ENCODE peak calls at places on chromosomes 11 and 22, in nine cellular contexts. One of them, this sample, is unnamed. For H3K4me1, the result is how much of the 10 kb centered on the place peaks cover.

GRCh38 chr11:31022080-31022479 is 347.5 kb downstream of the DCDC1 start:
- DNase-seq in tibial nerve: no peak
- DNase-seq in cardiac muscle cell: no peak
- DNase-seq in MM.1S: no peak
- DNase-seq in thoracic aorta: no peak
- DNase-seq in heart left ventricle: no peak
- DNase-seq in transverse colon: no peak
- DNase-seq in OCI-LY7: no peak
- DNase-seq in A549: no peak
- DNase-seq in this sample: no peak

GRCh38 chr22:20819471-20819870 is 39.1 kb downstream of the PI4KA start:
- DNase-seq in heart left ventricle: no peak
- DNase-seq in A549: no peak
- DNase-seq in OCI-LY7: no peak
- DNase-seq in tibial nerve: no peak
- DNase-seq in transverse colon: no peak
- DNase-seq in thoracic aorta: no peak
- DNase-seq in cardiac muscle cell: no peak
- DNase-seq in MM.1S: no peak
- DNase-seq in this sample: no peak

GRCh38 chr11:79670846-79671245 is 230.0 kb upstream of the TENM4 start:
- DNase-seq in MM.1S: no peak
- DNase-seq in heart left ventricle: no peak
- DNase-seq in cardiac muscle cell: no peak
- DNase-seq in OCI-LY7: no peak
- DNase-seq in transverse colon: no peak
- DNase-seq in A549: no peak
- DNase-seq in thoracic aorta: no peak
- DNase-seq in tibial nerve: no peak
- DNase-seq in this sample: no peak

GRCh38 chr11:126680109-126680508 is 320.5 kb downstream of the KIRREL3 start:
- DNase-seq in OCI-LY7: no peak
- DNase-seq in thoracic aorta: no peak
- DNase-seq in heart left ventricle: no peak
- DNase-seq in A549: no peak
- DNase-seq in tibial nerve: no peak
- DNase-seq in transverse colon: no peak
- DNase-seq in cardiac muscle cell: no peak
- DNase-seq in MM.1S: no peak
- DNase-seq in this sample: no peak

GRCh38 chr11:35593143-35593542 is 25.1 kb upstream of the FJX1 start:
- DNase-seq in MM.1S: no peak
- DNase-seq in transverse colon: no peak
- DNase-seq in heart left ventricle: no peak
- DNase-seq in OCI-LY7: no peak
- DNase-seq in thoracic aorta: no peak
- DNase-seq in tibial nerve: no peak
- DNase-seq in cardiac muscle cell: no peak
- DNase-seq in A549: no peak
- DNase-seq in this sample: peak

GRCh38 chr11:111462329-111462728 is 49.9 kb downstream of the BTG4 start:
- DNase-seq in tibial nerve: no peak
- DNase-seq in MM.1S: no peak
- DNase-seq in OCI-LY7: no peak
- DNase-seq in transverse colon: no peak
- DNase-seq in heart left ventricle: no peak
- DNase-seq in thoracic aorta: no peak
- DNase-seq in A549: no peak
- DNase-seq in cardiac muscle cell: no peak
- DNase-seq in this sample: no peak

GRCh38 chr11:18844753-18845367 is 53.3 kb upstream of the PTPN5 start:
- DNase-seq in tibial nerve: no peak
- DNase-seq in A549: peak
- DNase-seq in heart left ventricle: no peak
- DNase-seq in cardiac muscle cell: peak
- DNase-seq in transverse colon: no peak
- DNase-seq in MM.1S: peak
- DNase-seq in thoracic aorta: no peak
- DNase-seq in OCI-LY7: peak
- DNase-seq in this sample: peak

GRCh38 chr11:88590366-88590765 is 252.8 kb upstream of the CTSC start:
- DNase-seq in heart left ventricle: no peak
- DNase-seq in OCI-LY7: no peak
- DNase-seq in thoracic aorta: no peak
- DNase-seq in A549: no peak
- DNase-seq in tibial nerve: no peak
- DNase-seq in MM.1S: no peak
- DNase-seq in cardiac muscle cell: no peak
- DNase-seq in transverse colon: no peak
- DNase-seq in this sample: no peak

GRCh38 chr11:107583629-107584195 is 7.2 kb upstream of the ELMOD1 start:
- DNase-seq in tibial nerve: no peak
- DNase-seq in MM.1S: peak
- DNase-seq in heart left ventricle: no peak
- DNase-seq in OCI-LY7: no peak
- DNase-seq in transverse colon: no peak
- DNase-seq in cardiac muscle cell: no peak
- DNase-seq in thoracic aorta: no peak
- DNase-seq in A549: no peak
- DNase-seq in this sample: no peak

GRCh38 chr11:79400717-79401330 is 40.0 kb downstream of the TENM4 start:
- DNase-seq in thoracic aorta: no peak
- DNase-seq in transverse colon: peak
- DNase-seq in tibial nerve: no peak
- DNase-seq in MM.1S: no peak
- DNase-seq in A549: peak
- DNase-seq in heart left ventricle: no peak
- DNase-seq in OCI-LY7: peak
- DNase-seq in cardiac muscle cell: peak
- DNase-seq in this sample: no peak

GRCh38 chr11:34027516-34028406 is 23.8 kb upstream of the CAPRIN1 start:
- DNase-seq in MM.1S: no peak
- DNase-seq in cardiac muscle cell: no peak
- DNase-seq in OCI-LY7: no peak
- DNase-seq in transverse colon: peak
- DNase-seq in thoracic aorta: no peak
- DNase-seq in A549: peak
- DNase-seq in heart left ventricle: no peak
- DNase-seq in tibial nerve: no peak
- DNase-seq in this sample: no peak

GRCh38 chr22:48959496-48959895 is 868.2 kb downstream of the BRD1 start:
- DNase-seq in transverse colon: no peak
- DNase-seq in cardiac muscle cell: no peak
- DNase-seq in MM.1S: no peak
- DNase-seq in tibial nerve: no peak
- DNase-seq in A549: no peak
- DNase-seq in OCI-LY7: no peak
- DNase-seq in thoracic aorta: no peak
- DNase-seq in heart left ventricle: no peak
- DNase-seq in this sample: no peak

GRCh38 chr11:116986521-116987105 is 111.6 kb downstream of the SIK3 start:
- DNase-seq in tibial nerve: no peak
- DNase-seq in OCI-LY7: peak
- DNase-seq in transverse colon: no peak
- DNase-seq in heart left ventricle: no peak
- DNase-seq in thoracic aorta: no peak
- DNase-seq in A549: no peak
- DNase-seq in cardiac muscle cell: no peak
- DNase-seq in MM.1S: peak
- DNase-seq in this sample: peak

GRCh38 chr11:17014321-17014773 is at the start of gene PLEKHA7:
- DNase-seq in tibial nerve: no peak
- DNase-seq in thoracic aorta: no peak
- DNase-seq in MM.1S: no peak
- DNase-seq in cardiac muscle cell: peak
- DNase-seq in transverse colon: peak
- DNase-seq in heart left ventricle: no peak
- DNase-seq in OCI-LY7: no peak
- DNase-seq in A549: peak
- DNase-seq in this sample: no peak

GRCh38 chr11:4886186-4886585 is 4.5 kb downstream of the OR51T1 start:
- DNase-seq in thoracic aorta: no peak
- DNase-seq in MM.1S: no peak
- DNase-seq in transverse colon: no peak
- DNase-seq in OCI-LY7: no peak
- DNase-seq in tibial nerve: no peak
- DNase-seq in cardiac muscle cell: no peak
- DNase-seq in heart left ventricle: no peak
- DNase-seq in A549: no peak
- DNase-seq in this sample: no peak
- H3K27ac ChIP-seq in thoracic aorta: no peak
- H3K27ac ChIP-seq in MM.1S: no peak
- H3K27ac ChIP-seq in transverse colon: no peak
- H3K27ac ChIP-seq in OCI-LY7: no peak
- H3K27ac ChIP-seq in tibial nerve: no peak
- H3K27ac ChIP-seq in cardiac muscle cell: no peak
- H3K27ac ChIP-seq in heart left ventricle: no peak
- H3K27ac ChIP-seq in A549: no peak
- H3K27ac ChIP-seq in this sample: no peak

GRCh38 chr22:38239101-38239761 is 33.6 kb downstream of the TMEM184B start:
- DNase-seq in A549: peak
- DNase-seq in tibial nerve: no peak
- DNase-seq in OCI-LY7: no peak
- DNase-seq in thoracic aorta: peak
- DNase-seq in cardiac muscle cell: peak
- DNase-seq in transverse colon: no peak
- DNase-seq in heart left ventricle: no peak
- DNase-seq in MM.1S: no peak
- DNase-seq in this sample: peak

GRCh38 chr22:38238519-38239051 is 34.2 kb downstream of the TMEM184B start:
- DNase-seq in transverse colon: no peak
- DNase-seq in MM.1S: no peak
- DNase-seq in heart left ventricle: no peak
- DNase-seq in thoracic aorta: no peak
- DNase-seq in OCI-LY7: no peak
- DNase-seq in tibial nerve: no peak
- DNase-seq in A549: no peak
- DNase-seq in cardiac muscle cell: no peak
- DNase-seq in this sample: no peak

GRCh38 chr22:38243007-38243775 is 29.6 kb downstream of the TMEM184B start:
- DNase-seq in heart left ventricle: peak
- DNase-seq in OCI-LY7: peak
- DNase-seq in transverse colon: peak
- DNase-seq in MM.1S: no peak
- DNase-seq in thoracic aorta: no peak
- DNase-seq in cardiac muscle cell: no peak
- DNase-seq in tibial nerve: no peak
- DNase-seq in A549: peak
- DNase-seq in this sample: peak

GRCh38 chr22:38244106-38244505 is 28.7 kb downstream of the TMEM184B start:
- DNase-seq in thoracic aorta: no peak
- DNase-seq in MM.1S: peak
- DNase-seq in transverse colon: no peak
- DNase-seq in OCI-LY7: peak
- DNase-seq in A549: no peak
- DNase-seq in heart left ventricle: no peak
- DNase-seq in tibial nerve: no peak
- DNase-seq in cardiac muscle cell: no peak
- DNase-seq in this sample: no peak

GRCh38 chr22:38240734-38241252 is 32.0 kb downstream of the TMEM184B start:
- DNase-seq in cardiac muscle cell: peak
- DNase-seq in thoracic aorta: no peak
- DNase-seq in MM.1S: no peak
- DNase-seq in OCI-LY7: no peak
- DNase-seq in tibial nerve: no peak
- DNase-seq in transverse colon: peak
- DNase-seq in A549: peak
- DNase-seq in heart left ventricle: no peak
- DNase-seq in this sample: peak
- H3K4me1 ChIP-seq in cardiac muscle cell: under half
- H3K4me1 ChIP-seq in thoracic aorta: under half
- H3K4me1 ChIP-seq in MM.1S: under half
- H3K4me1 ChIP-seq in OCI-LY7: under half
- H3K4me1 ChIP-seq in tibial nerve: under half
- H3K4me1 ChIP-seq in transverse colon: under half
- H3K4me1 ChIP-seq in A549: under half
- H3K4me1 ChIP-seq in heart left ventricle: under half
- H3K4me1 ChIP-seq in this sample: half or more

DNA sequence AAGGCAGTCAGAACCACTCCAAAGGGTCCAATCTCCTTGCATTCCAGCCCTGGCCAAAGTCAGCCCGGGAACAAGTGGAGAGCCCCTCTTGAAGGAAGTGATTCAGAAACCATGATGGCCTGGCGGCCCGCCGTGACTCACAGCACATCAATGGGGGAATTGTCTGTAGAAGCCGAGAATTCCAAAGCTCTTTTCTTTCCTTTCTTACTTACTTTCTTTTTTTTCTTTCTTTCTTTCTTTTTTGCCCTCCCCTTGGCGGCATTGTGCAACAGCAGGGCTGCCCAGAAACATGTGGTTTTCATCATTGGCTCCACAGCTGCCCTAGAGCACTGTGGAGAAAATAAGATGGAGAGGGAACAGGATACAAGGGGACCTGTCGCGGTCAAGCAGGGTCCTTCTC is 140.2 kb upstream of the TIMP3 start:
- DNase-seq in MM.1S: no peak
- DNase-seq in heart left ventricle: peak
- DNase-seq in OCI-LY7: no peak
- DNase-seq in cardiac muscle cell: no peak
- DNase-seq in transverse colon: peak
- DNase-seq in thoracic aorta: no peak
- DNase-seq in tibial nerve: peak
- DNase-seq in A549: no peak
- DNase-seq in this sample: peak
- H3K4me3 ChIP-seq in MM.1S: no peak
- H3K4me3 ChIP-seq in heart left ventricle: no peak
- H3K4me3 ChIP-seq in OCI-LY7: no peak
- H3K4me3 ChIP-seq in cardiac muscle cell: no peak
- H3K4me3 ChIP-seq in transverse colon: no peak
- H3K4me3 ChIP-seq in thoracic aorta: no peak
- H3K4me3 ChIP-seq in tibial nerve: no peak
- H3K4me3 ChIP-seq in A549: no peak
- H3K4me3 ChIP-seq in this sample: no peak

GRCh38 chr22:37284807-37285355 is 2.6 kb downstream of the CYTH4 start:
- DNase-seq in heart left ventricle: peak
- DNase-seq in A549: no peak
- DNase-seq in thoracic aorta: no peak
- DNase-seq in OCI-LY7: peak
- DNase-seq in MM.1S: peak
- DNase-seq in tibial nerve: no peak
- DNase-seq in cardiac muscle cell: peak
- DNase-seq in transverse colon: peak
- DNase-seq in this sample: no peak

GRCh38 chr22:37284126-37284806 is 2.0 kb downstream of the CYTH4 start:
- DNase-seq in MM.1S: no peak
- DNase-seq in thoracic aorta: no peak
- DNase-seq in transverse colon: no peak
- DNase-seq in OCI-LY7: no peak
- DNase-seq in cardiac muscle cell: no peak
- DNase-seq in tibial nerve: no peak
- DNase-seq in heart left ventricle: no peak
- DNase-seq in A549: no peak
- DNase-seq in this sample: no peak

GRCh38 chr22:37281646-37282384 is 493 bp upstream of the CYTH4 start:
- DNase-seq in tibial nerve: no peak
- DNase-seq in cardiac muscle cell: no peak
- DNase-seq in MM.1S: no peak
- DNase-seq in A549: no peak
- DNase-seq in OCI-LY7: no peak
- DNase-seq in transverse colon: no peak
- DNase-seq in thoracic aorta: no peak
- DNase-seq in heart left ventricle: no peak
- DNase-seq in this sample: no peak

GRCh38 chr22:37282385-37282677 is at the start of gene CYTH4:
- DNase-seq in transverse colon: peak
- DNase-seq in tibial nerve: no peak
- DNase-seq in heart left ventricle: peak
- DNase-seq in A549: no peak
- DNase-seq in MM.1S: no peak
- DNase-seq in OCI-LY7: peak
- DNase-seq in thoracic aorta: no peak
- DNase-seq in cardiac muscle cell: no peak
- DNase-seq in this sample: no peak

GRCh38 chr22:37283393-37283937 is 1.2 kb downstream of the CYTH4 start:
- DNase-seq in thoracic aorta: no peak
- DNase-seq in MM.1S: no peak
- DNase-seq in transverse colon: peak
- DNase-seq in OCI-LY7: peak
- DNase-seq in tibial nerve: no peak
- DNase-seq in A549: no peak
- DNase-seq in cardiac muscle cell: peak
- DNase-seq in heart left ventricle: no peak
- DNase-seq in this sample: no peak
- H3K27ac ChIP-seq in thoracic aorta: peak
- H3K27ac ChIP-seq in MM.1S: peak
- H3K27ac ChIP-seq in transverse colon: peak
- H3K27ac ChIP-seq in OCI-LY7: peak
- H3K27ac ChIP-seq in tibial nerve: no peak
- H3K27ac ChIP-seq in A549: no peak
- H3K27ac ChIP-seq in cardiac muscle cell: no peak
- H3K27ac ChIP-seq in heart left ventricle: peak
- H3K27ac ChIP-seq in this sample: no peak